ENCODE peak calls at places on chromosomes 3 and 15, in four cellular contexts. D is epithelial cell of esophagus, G is mucosa of gallbladder, C is iris pigment epithelial cell. Q is an unnamed sample.

GRCh38 chr15:41309226-41309905 is 23.0 kb downstream of the OIP5 start:
- DNase-seq in G (no peak), D (no peak), C (no peak), Q (no peak)

GRCh38 chr15:58715266-58715917 is 34.1 kb downstream of the ADAM10 start:
- DNase-seq in D (no peak), G (no peak), C (no peak), Q (no peak)

GRCh38 chr3:194163697-194164096 is 27.7 kb downstream of the HES1 start:
- DNase-seq in C (no peak), D (no peak), G (no peak), Q (no peak)

GRCh38 chr3:14403636-14404395 is 1.4 kb downstream of the SLC6A6 start:
- DNase-seq in D (no peak), C (no peak), G (peak), Q (no peak)

GRCh38 chr15:37880009-37880834 is 54.2 kb upstream of the TMCO5A start:
- DNase-seq in G (no peak), C (peak), D (peak), Q (no peak)

GRCh38 chr15:68644088-68644904 is 65.5 kb downstream of the CORO2B start:
- DNase-seq in D (peak), G (no peak), C (peak), Q (no peak)

GRCh38 chr3:100002599-100003350 is 111.5 kb downstream of the FILIP1L start:
- DNase-seq in G (peak), D (peak), C (peak), Q (no peak)

GRCh38 chr15:77420610-77421369 is at the start of gene HMG20A:
- DNase-seq in G (peak), D (peak), C (peak), Q (peak)

GRCh38 chr15:95923797-95924196 is 406.7 kb upstream of the NR2F2 start:
- DNase-seq in D (no peak), C (no peak), G (no peak), Q (no peak)

GRCh38 chr3:129205109-129205832 is 21.6 kb upstream of the CNBP start:
- DNase-seq in G (no peak), D (no peak), C (no peak), Q (no peak)

GRCh38 chr3:158775801-158776399 is 26.0 kb upstream of the MFSD1 start:
- DNase-seq in G (no peak), C (peak), D (no peak), Q (no peak)

Q was measured in activated CD4-positive, CD25-positive, alpha-beta regulatory T cell treated with anti-CD3 and anti-CD28 coated beads, Interleukin-2, amount 50 U/mL, for 16 hours.